ENCODE peak calls at places on chromosomes 3 and 15, in eight cellular contexts. V, E, G, T, P, U, A and D are unnamed samples.

GRCh38 chr15:68252925-68253534 is 23.5 kb upstream of the CLN6 start:
- DNase-seq in G (peak), A (no peak), P (no peak), T (no peak), V (peak), U (peak), E (no peak), D (peak)

GRCh38 chr3:188061133-188061532 is 92.8 kb upstream of the LPP start:
- DNase-seq in P (no peak), A (no peak), U (no peak), T (no peak), G (no peak), V (no peak), E (no peak), D (peak)

GRCh38 chr15:83289160-83289559 is 4.7 kb upstream of the BNC1 start:
- DNase-seq in V (no peak), E (no peak), G (no peak), A (no peak), P (no peak), T (no peak), U (no peak), D (no peak)

GRCh38 chr3:43372809-43373587 is 86.7 kb downstream of the SNRK start:
- DNase-seq in G (no peak), E (no peak), V (no peak), A (no peak), P (no peak), U (no peak), T (no peak), D (no peak)

GRCh38 chr3:135301670-135302069 is 506.6 kb downstream of the EPHB1 start:
- DNase-seq in U (no peak), A (no peak), E (no peak), V (no peak), T (no peak), P (no peak), G (no peak), D (no peak)

GRCh38 chr3:22257252-22257651 is 506.2 kb upstream of the ZNF385D start:
- DNase-seq in E (no peak), U (no peak), G (no peak), V (no peak), P (no peak), A (no peak), T (no peak), D (no peak)

GRCh38 chr15:101055411-101055810 is 136.3 kb downstream of the LRRK1 start:
- DNase-seq in T (no peak), U (peak), P (no peak), V (no peak), G (no peak), E (no peak), A (no peak), D (no peak)

GRCh38 chr15:39618063-39618823 is 37.4 kb downstream of the THBS1 start:
- DNase-seq in E (no peak), U (no peak), A (no peak), P (no peak), V (no peak), T (no peak), G (no peak), D (no peak)

GRCh38 chr3:141681390-141681780 is 56.7 kb upstream of the RNF7 start:
- DNase-seq in A (no peak), G (no peak), T (no peak), E (no peak), U (no peak), V (no peak), P (no peak), D (no peak)

GRCh38 chr3:67083277-67083676 is 85.2 kb downstream of the KBTBD8 start:
- DNase-seq in G (peak), A (no peak), T (no peak), E (no peak), P (no peak), U (no peak), V (no peak), D (no peak)

GRCh38 chr3:23921052-23921511 is 4.2 kb downstream of the RPL15 start:
- DNase-seq in A (no peak), P (no peak), V (no peak), G (no peak), T (no peak), E (no peak), U (no peak), D (no peak)

GRCh38 chr3:152843955-152844354 is 9.0 kb downstream of the P2RY1 start:
- DNase-seq in P (no peak), V (no peak), U (no peak), T (no peak), G (no peak), E (no peak), A (no peak), D (peak)

GRCh38 chr3:152737021-152737908 is 97.7 kb upstream of the P2RY1 start:
- DNase-seq in U (no peak), P (no peak), G (peak), A (no peak), V (no peak), E (peak), T (no peak), D (no peak)

GRCh38 chr3:187281191-187281714 is 10.3 kb downstream of the MASP1 start:
- DNase-seq in P (peak), T (no peak), G (no peak), U (no peak), V (no peak), E (no peak), A (no peak), D (peak)

GRCh38 chr3:133944641-133945441 is 49.2 kb upstream of the RAB6B start:
- DNase-seq in T (no peak), V (no peak), P (no peak), A (peak), U (no peak), G (peak), E (no peak), D (peak)

GRCh38 chr3:47017504-47018268 is 38.2 kb downstream of the NBEAL2 start:
- DNase-seq in P (no peak), E (no peak), T (no peak), V (no peak), G (peak), U (no peak), A (no peak), D (no peak)

GRCh38 chr15:82172506-82172905 is 90.0 kb downstream of the EFL1 start:
- DNase-seq in U (no peak), G (no peak), P (no peak), E (no peak), T (no peak), A (no peak), V (no peak), D (no peak)

GRCh38 chr3:126508539-126508938 is 9.0 kb downstream of the UROC1 start:
- DNase-seq in T (no peak), A (no peak), G (no peak), P (no peak), E (no peak), U (no peak), V (no peak), D (no peak)

GRCh38 chr15:65209701-65210643 is 1.3 kb downstream of the CILP start:
- DNase-seq in G (no peak), E (peak), U (no peak), P (no peak), A (peak), T (no peak), V (no peak), D (no peak)

GRCh38 chr3:4772858-4773257 is 206.4 kb upstream of the BHLHE40 start:
- DNase-seq in G (no peak), A (no peak), T (no peak), E (no peak), V (no peak), U (no peak), P (no peak), D (no peak)

GRCh38 chr3:89268059-89268458 is 160.6 kb downstream of the EPHA3 start:
- DNase-seq in U (no peak), E (no peak), A (no peak), T (no peak), P (no peak), G (no peak), V (no peak), D (no peak)

GRCh38 chr15:90982135-90982534 is 12.2 kb downstream of the PRC1 start:
- DNase-seq in T (no peak), G (peak), A (no peak), U (no peak), P (no peak), V (no peak), E (no peak), D (no peak)

GRCh38 chr3:154970796-154971195 is 109.3 kb upstream of the MME start:
- DNase-seq in T (no peak), G (no peak), A (no peak), U (no peak), E (no peak), P (no peak), V (no peak), D (peak)

GRCh38 chr3:161674402-161674801 is 177.8 kb downstream of the OTOL1 start:
- DNase-seq in V (no peak), T (no peak), P (no peak), E (no peak), A (no peak), U (no peak), G (no peak), D (no peak)

GRCh38 chr3:194828126-194828525 is 142.4 kb downstream of the FAM43A start:
- DNase-seq in A (no peak), P (no peak), U (no peak), G (no peak), E (no peak), V (no peak), T (no peak), D (no peak)

GRCh38 chr15:50523736-50524318 is 22.6 kb downstream of the USP50 start:
- DNase-seq in G (no peak), V (no peak), T (no peak), A (no peak), U (no peak), P (no peak), E (no peak), D (no peak)

GRCh38 chr3:40240921-40241320 is 68.6 kb upstream of the EIF1B start:
- DNase-seq in V (no peak), A (no peak), U (no peak), E (no peak), G (no peak), T (no peak), P (no peak), D (no peak)

GRCh38 chr3:158226429-158226828 is 116.5 kb downstream of the RSRC1 start:
- DNase-seq in G (peak), E (no peak), A (no peak), V (no peak), T (no peak), U (no peak), P (no peak), D (no peak)

GRCh38 chr3:82308755-82309154 is 547.3 kb upstream of the GBE1 start:
- DNase-seq in P (no peak), U (no peak), V (no peak), G (no peak), E (no peak), A (no peak), T (no peak), D (no peak)

GRCh38 chr15:36370735-36371115 is 208.7 kb upstream of the CDIN1 start:
- DNase-seq in E (no peak), P (no peak), G (no peak), U (no peak), A (no peak), T (no peak), V (no peak), D (no peak)

GRCh38 chr15:42621386-42621785 is 46.0 kb downstream of the STARD9 start:
- DNase-seq in T (no peak), A (no peak), V (no peak), U (no peak), E (no peak), P (no peak), G (no peak), D (no peak)

GRCh38 chr15:77529394-77530159 is 103.1 kb downstream of the LINGO1 start:
- DNase-seq in E (peak), G (no peak), A (no peak), P (peak), T (peak), U (no peak), V (no peak), D (no peak)

GRCh38 chr15:43209059-43209824 is 11.6 kb downstream of the EPB42 start:
- DNase-seq in T (no peak), P (peak), E (no peak), G (no peak), U (no peak), V (peak), A (no peak), D (peak)